ENCODE peak calls at places on chromosomes 2 and 18, in five cellular contexts. K is substantia nigra, Q is Daoy, R is neural crest cell, H is astrocyte of the spinal cord. F is an unnamed sample.

GRCh38 chr2:43225788-43226557 is 433 bp downstream of the ZFP36L2 start:
- DNase-seq in H (peak; percentile 84), R (peak; percentile 68), Q (peak; percentile 77), K (peak; percentile 60), F (peak; percentile 54)

GRCh38 chr2:160061533-160062282 is 707 bp downstream of the PLA2R1 start:
- DNase-seq in H (no peak), K (no peak), Q (no peak), R (no peak), F (no peak)

GRCh38 chr2:62475172-62476011 is 30.6 kb downstream of the TMEM17 start:
- DNase-seq in Q (no peak), H (peak; percentile 28), K (no peak), R (no peak), F (peak; percentile 50)

GRCh38 chr2:207458582-207458981 is 71.2 kb upstream of the CREB1 start:
- DNase-seq in K (no peak), H (no peak), R (no peak), Q (no peak), F (no peak)

GRCh38 chr18:1585881-1586488 is 681.3 kb downstream of the ADCYAP1 start:
- DNase-seq in K (no peak), H (peak; percentile 49), R (peak; percentile 1), Q (peak; percentile 3), F (no peak)

GRCh38 chr18:65938592-65939372 is 188.0 kb downstream of the CDH7 start:
- DNase-seq in K (no peak), R (peak; percentile 20), H (peak; percentile 31), Q (peak; percentile 1), F (no peak)

GRCh38 chr2:60029248-60029883 is 524.1 kb downstream of the BCL11A start:
- DNase-seq in R (no peak), Q (no peak), H (no peak), K (no peak), F (no peak)

GRCh38 chr2:46857871-46858696 is 57.5 kb downstream of the MCFD2 start:
- DNase-seq in H (peak; percentile 84), Q (peak; percentile 66), K (no peak), R (no peak), F (no peak)

GRCh38 chr2:216478151-216478550 is 20.5 kb upstream of the RPL37A start:
- DNase-seq in H (peak; percentile 87), K (no peak), Q (peak; percentile 92), R (peak; percentile 14), F (no peak)

GRCh38 chr2:216090369-216090786 is 8.7 kb downstream of the TMEM169 start:
- DNase-seq in H (peak; percentile 48), K (no peak), R (no peak), Q (no peak), F (no peak)

GRCh38 chr2:70498054-70498453 is 55.6 kb downstream of the TGFA start:
- DNase-seq in K (no peak), H (no peak), R (no peak), Q (no peak), F (no peak)

GRCh38 chr2:48175254-48175653 is 269.0 kb upstream of the FBXO11 start:
- DNase-seq in Q (no peak), H (peak; percentile 39), R (no peak), K (no peak), F (no peak)

GRCh38 chr2:110980613-110981062 is 140.1 kb upstream of the BCL2L11 start:
- DNase-seq in R (no peak), H (no peak), Q (no peak), K (no peak), F (no peak)

GRCh38 chr2:126510960-126511359 is 145.0 kb upstream of the GYPC start:
- DNase-seq in K (no peak), R (no peak), Q (no peak), H (no peak), F (no peak)

GRCh38 chr2:120589782-120590608 is 145.7 kb upstream of the GLI2 start:
- DNase-seq in K (no peak), H (peak; percentile 95), Q (peak; percentile 89), R (no peak), F (no peak)

GRCh38 chr18:25446972-25447371 is 95.0 kb upstream of the ZNF521 start:
- DNase-seq in R (no peak), K (no peak), Q (no peak), H (no peak), F (no peak)

GRCh38 chr2:197556456-197556855 is 40.6 kb downstream of the MOB4 start:
- DNase-seq in H (no peak), R (no peak), K (no peak), Q (no peak), F (no peak)

GRCh38 chr2:236317938-236318396 is 53.8 kb upstream of the ASB18 start:
- DNase-seq in K (no peak), Q (no peak), R (no peak), H (no peak), F (no peak)

GRCh38 chr18:3305354-3305762 is 43.4 kb downstream of the MYL12B start:
- DNase-seq in Q (peak; percentile 86), R (no peak), H (peak; percentile 98), K (no peak), F (no peak)